ENCODE peak calls at places on chromosomes 13 and 19, in eight cellular contexts. C, R, B, F, E, T, L and K are unnamed samples.

GRCh38 chr19:18850560-18851375 is 19.0 kb downstream of the UPF1 start:
- DNase-seq in F (no peak), L (no peak), E (no peak), T (no peak), R (no peak), B (no peak), C (no peak), K (no peak)

GRCh38 chr19:45294291-45295029 is 28.2 kb downstream of the CKM start:
- DNase-seq in R (no peak), F (no peak), E (no peak), T (no peak), B (no peak), C (no peak), L (peak), K (no peak)

GRCh38 chr13:73351730-73352129 is 292.9 kb downstream of the KLF5 start:
- DNase-seq in C (no peak), L (no peak), F (no peak), T (no peak), B (no peak), E (no peak), R (no peak), K (no peak)

GRCh38 chr19:51418707-51419106 is 1.3 kb upstream of the SIGLEC10 start:
- DNase-seq in C (no peak), R (no peak), L (no peak), B (no peak), F (no peak), T (no peak), E (no peak), K (no peak)

GRCh38 chr13:63190742-63191141 is 1775.1 kb upstream of the PCDH20 start:
- DNase-seq in B (no peak), E (no peak), C (no peak), F (no peak), L (no peak), T (no peak), R (peak), K (peak)

GRCh38 chr19:17860993-17861360 is 1.3 kb downstream of the RPL18A start:
- DNase-seq in E (no peak), T (no peak), F (no peak), B (no peak), R (no peak), C (no peak), L (no peak), K (no peak)

GRCh38 chr19:34041922-34042521 is 130.3 kb upstream of the LSM14A start:
- DNase-seq in E (no peak), T (peak), C (peak), F (no peak), L (peak), R (peak), B (peak), K (no peak)

GRCh38 chr19:1525343-1525742 is 1.5 kb downstream of the PLK5 start:
- DNase-seq in R (no peak), B (no peak), T (no peak), F (no peak), C (no peak), E (no peak), L (no peak), K (no peak)

GRCh38 chr13:105518086-105518485 is 1017.4 kb downstream of the EFNB2 start:
- DNase-seq in T (no peak), E (no peak), B (no peak), L (no peak), C (no peak), R (no peak), F (peak), K (no peak)

GRCh38 chr19:3350014-3350663 is 16.2 kb upstream of the NFIC start:
- DNase-seq in T (no peak), B (no peak), L (no peak), F (no peak), R (no peak), E (no peak), C (no peak), K (peak)

GRCh38 chr13:31965361-31966066 is 66.1 kb upstream of the FRY start:
- DNase-seq in B (no peak), F (no peak), R (no peak), C (no peak), L (no peak), E (no peak), T (no peak), K (peak)

GRCh38 chr19:52943884-52944643 is 18.6 kb downstream of the ZNF816 start:
- DNase-seq in F (no peak), R (no peak), T (no peak), C (no peak), E (no peak), B (no peak), L (no peak), K (no peak)

GRCh38 chr19:19170053-19170945 is at the start of gene MEF2B:
- DNase-seq in F (no peak), T (peak), L (peak), B (peak), E (peak), C (peak), R (no peak), K (peak)